ENCODE peak calls at places on chromosomes 16 and 17, in eight cellular contexts. R is tibial artery, O is fibroblast of lung, W is cardiac muscle cell, Y is GM23338, T is heart right ventricle, M is right lobe of liver, C is Panc1. B is an unnamed sample. For H3K4me1, the result is how much of the 10 kb centered on the place peaks cover.

GRCh38 chr16:21628772-21629171 is 23.6 kb downstream of the IGSF6 start:
- DNase-seq in W (no peak), C (no peak), T (no peak), Y (no peak), R (no peak), M (no peak), O (peak), B (no peak)

GRCh38 chr16:51166116-51166515 is 15.0 kb upstream of the SALL1 start:
- DNase-seq in W (no peak), T (no peak), Y (no peak), O (no peak), R (no peak), C (no peak), M (no peak), B (no peak)

GRCh38 chr16:81523387-81524115 is 78.9 kb downstream of the CMIP start:
- DNase-seq in T (no peak), C (peak), Y (no peak), O (peak), M (peak), W (peak), R (no peak), B (no peak)

GRCh38 chr17:75763613-75764416 is 1.2 kb downstream of the GALK1 start:
- DNase-seq in Y (no peak), R (peak), W (no peak), M (peak), O (no peak), C (no peak), T (no peak), B (no peak)

GRCh38 chr16:79599256-79599836 is 1.2 kb downstream of the MAF start:
- DNase-seq in M (peak), Y (peak), C (no peak), T (peak), R (no peak), O (peak), W (peak), B (peak)

GRCh38 chr17:34222732-34223486 is 32.2 kb upstream of the CCL2 start:
- DNase-seq in W (no peak), T (no peak), R (no peak), C (no peak), M (no peak), Y (no peak), O (no peak), B (no peak)

GRCh38 chr16:4506450-4506849 is 30.3 kb downstream of the HMOX2 start:
- DNase-seq in W (peak), T (no peak), Y (peak), R (peak), M (no peak), O (peak), C (peak), B (no peak)

GRCh38 chr17:60749050-60749449 is 71.4 kb downstream of the BCAS3 start:
- DNase-seq in T (no peak), W (no peak), O (no peak), Y (no peak), M (no peak), R (no peak), C (no peak), B (no peak)

GRCh38 chr16:12681653-12682052 is 122.0 kb downstream of the CPPED1 start:
- DNase-seq in O (no peak), Y (no peak), M (no peak), W (peak), T (peak), C (no peak), R (no peak), B (no peak)

GRCh38 chr16:55100100-55100499 is 169.4 kb downstream of the IRX5 start:
- DNase-seq in W (no peak), O (no peak), Y (no peak), M (no peak), R (no peak), T (no peak), C (no peak), B (no peak)

GRCh38 chr17:4708436-4708835 is 2.0 kb upstream of the ARRB2 start:
- DNase-seq in Y (peak), T (no peak), M (no peak), O (no peak), R (no peak), W (no peak), C (no peak), B (no peak)

GRCh38 chr16:18834873-18835272 is 33.5 kb upstream of the ARL6IP1 start:
- DNase-seq in R (no peak), T (no peak), M (no peak), W (no peak), Y (no peak), O (no peak), C (no peak), B (no peak)

GRCh38 chr17:75739801-75740200 is 18.5 kb downstream of the ITGB4 start:
- DNase-seq in C (no peak), T (no peak), O (no peak), W (no peak), R (peak), Y (no peak), M (no peak), B (no peak)

GRCh38 chr17:4936436-4936835 is 3.4 kb downstream of the SLC25A11 start:
- DNase-seq in C (no peak), R (no peak), Y (no peak), O (no peak), M (no peak), T (no peak), W (no peak), B (no peak)

GRCh38 chr16:13118091-13118490 is 216.7 kb downstream of the SHISA9 start:
- DNase-seq in R (no peak), O (no peak), T (no peak), C (no peak), M (no peak), Y (no peak), W (no peak), B (no peak)

GRCh38 chr16:4679854-4680636 is 13.3 kb upstream of the NUDT16L1 start:
- DNase-seq in W (no peak), O (peak), R (peak), Y (no peak), M (peak), C (no peak), T (peak), B (peak)

GRCh38 chr17:42135664-42136653 is 13.4 kb downstream of the HSPB9 start:
- DNase-seq in Y (peak), C (peak), W (peak), M (peak), R (peak), O (peak), T (peak), B (peak)

GRCh38 chr17:80961516-80961915 is 30.1 kb upstream of the CHMP6 start:
- DNase-seq in R (no peak), W (no peak), C (no peak), O (no peak), M (no peak), T (no peak), Y (no peak), B (no peak)

GRCh38 chr16:31451681-31452351 is 7.5 kb upstream of the ARMC5 start:
- DNase-seq in Y (peak), R (peak), O (peak), C (no peak), M (peak), T (peak), W (peak), B (no peak)

GRCh38 chr16:57801856-57802634 is at the start of gene KIFC3:
- DNase-seq in O (peak), W (peak), C (no peak), R (peak), T (peak), Y (peak), M (peak), B (peak)

GRCh38 chr17:65930140-65930715 is 261.7 kb downstream of the CEP112 start:
- DNase-seq in C (no peak), O (peak), R (no peak), W (no peak), T (no peak), Y (no peak), M (no peak), B (no peak)

GRCh38 chr17:49959183-49959935 is 9.6 kb upstream of the DLX4 start:
- DNase-seq in O (peak), C (no peak), T (no peak), M (no peak), Y (peak), W (no peak), R (no peak), B (no peak)

GRCh38 chr16:87098361-87098760 is 218.8 kb downstream of the C16orf95 start:
- DNase-seq in M (no peak), C (no peak), Y (no peak), O (no peak), W (no peak), R (no peak), T (no peak), B (no peak)

GRCh38 chr17:51214920-51215319 is 44.9 kb downstream of the MBTD1 start:
- DNase-seq in C (no peak), O (no peak), M (no peak), T (no peak), Y (no peak), R (no peak), W (peak), B (no peak)

GRCh38 chr16:31131841-31132271 is 3.7 kb downstream of the PRSS8 start:
- DNase-seq in T (no peak), M (no peak), W (no peak), O (no peak), Y (no peak), R (no peak), C (no peak), B (no peak)

GRCh38 chr17:73272906-73273218 is 11.2 kb upstream of the CPSF4L start:
- DNase-seq in C (no peak), Y (no peak), O (no peak), T (no peak), M (no peak), W (no peak), R (no peak), B (no peak)

GRCh38 chr17:80585880-80586279 is 41.2 kb downstream of the RPTOR start:
- DNase-seq in R (no peak), C (no peak), T (no peak), W (no peak), M (no peak), Y (no peak), O (no peak), B (no peak)

GRCh38 chr16:81214745-81215166 is 23.7 kb upstream of the BCO1 start:
- DNase-seq in T (no peak), Y (peak), C (no peak), O (no peak), M (peak), W (peak), R (no peak), B (no peak)

GRCh38 chr17:50276588-50277356 is 2.5 kb downstream of the TMEM92 start:
- DNase-seq in T (no peak), R (no peak), M (no peak), Y (peak), W (no peak), O (no peak), C (no peak), B (no peak)

GRCh38 chr16:83928341-83929055 is 24.5 kb upstream of the OSGIN1 start:
- DNase-seq in T (no peak), M (no peak), R (no peak), Y (no peak), C (no peak), O (peak), W (peak), B (peak)

GRCh38 chr16:85166699-85167588 is 54.7 kb upstream of the CIBAR2 start:
- DNase-seq in Y (no peak), O (no peak), R (no peak), M (no peak), T (no peak), C (no peak), W (no peak), B (peak)

GRCh38 chr16:88385831-88386815 is 3.4 kb downstream of the ZNF469 start:
- DNase-seq in M (peak), T (no peak), R (no peak), W (no peak), Y (no peak), C (no peak), O (no peak), B (peak)

GRCh38 chr16:88383401-88384221 is 852 bp downstream of the ZNF469 start:
- DNase-seq in W (peak), O (peak), M (peak), R (peak), C (no peak), Y (peak), T (peak), B (peak)

GRCh38 chr16:88382491-88383400 is at the start of gene ZNF469:
- DNase-seq in M (peak), C (no peak), O (peak), W (peak), Y (peak), R (peak), T (no peak), B (peak)

GRCh38 chr16:88385112-88385594 is 2.4 kb downstream of the ZNF469 start:
- DNase-seq in M (no peak), C (no peak), R (no peak), T (no peak), W (no peak), O (no peak), Y (no peak), B (no peak)

GRCh38 chr16:88384222-88385111 is 1.7 kb downstream of the ZNF469 start:
- DNase-seq in C (no peak), T (no peak), M (peak), Y (no peak), W (no peak), O (no peak), R (peak), B (peak)
- H3K4me3 ChIP-seq in C (peak), T (peak), M (no peak), Y (peak), W (no peak), O (peak), R (peak), B (no peak)

GRCh38 chr17:43942286-43942685 is at the start of gene PPY:
- DNase-seq in O (no peak), C (no peak), W (no peak), T (no peak), M (no peak), Y (no peak), R (no peak), B (no peak)
- H3K4me1 ChIP-seq in O (under half), C (under half), W (under half), T (under half), M (under half), Y (under half), R (under half), B (under half)

GRCh38 chr17:31093866-31094599 is 744 bp upstream of the NF1 start:
- DNase-seq in M (no peak), T (no peak), O (no peak), Y (peak), C (no peak), R (no peak), W (no peak), B (no peak)
- H3K27ac ChIP-seq in M (peak), T (peak), O (peak), Y (peak), C (peak), R (peak), W (peak), B (peak)

DNA sequence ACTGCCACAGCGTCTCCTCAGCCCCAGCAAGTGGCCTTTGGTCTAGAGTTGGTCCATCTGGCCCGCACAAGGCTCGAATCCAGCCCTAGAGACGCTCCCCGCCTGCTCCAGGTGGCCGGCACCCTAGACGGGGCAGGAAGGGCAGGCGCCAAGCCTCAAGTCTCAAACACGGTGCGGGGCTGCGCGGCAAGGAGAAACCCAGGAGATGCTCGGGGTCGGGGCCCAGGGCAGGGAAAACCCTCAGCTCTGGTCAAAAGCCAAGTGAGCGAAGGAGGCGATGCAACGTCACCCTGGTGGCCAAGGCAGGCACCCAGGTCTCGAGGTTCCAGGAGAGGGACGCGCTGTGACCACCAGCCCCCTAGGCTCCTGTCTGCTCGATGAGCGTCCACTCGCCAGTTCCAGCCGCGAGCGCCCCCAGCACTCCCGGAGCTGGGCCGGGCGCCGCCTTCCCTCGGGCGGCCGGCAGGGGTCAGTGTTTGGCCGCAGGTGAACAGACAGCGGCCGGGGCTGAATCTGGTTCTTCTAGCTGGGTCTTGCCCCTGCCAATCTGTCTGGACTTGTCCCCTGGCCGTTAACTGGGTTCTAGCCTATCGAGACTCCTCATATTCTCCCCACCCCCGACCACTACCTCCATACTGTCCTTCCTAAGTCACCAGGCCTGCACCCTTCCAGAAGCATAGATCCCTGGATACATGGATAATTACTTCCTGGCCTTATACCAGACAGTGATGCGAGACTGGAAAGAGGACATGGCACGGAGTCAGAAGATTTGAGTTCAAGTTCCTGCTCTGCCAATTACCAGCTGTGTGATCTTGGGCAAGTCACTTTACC is 44.0 kb downstream of the PRAC1 start:
- DNase-seq in R (peak), Y (peak), O (peak), C (no peak), M (peak), W (peak), T (peak), B (peak)
- H3K4me3 ChIP-seq in R (no peak), Y (peak), O (no peak), C (peak), M (no peak), W (no peak), T (no peak), B (no peak)

B was measured in left lung.